ENCODE peak calls at places on chromosome 6, in eight cellular contexts. One of them, this sample, is unnamed.

GRCh38 chr6:119716668-119717270 is 367.2 kb upstream of the MAN1A1 start:
- DNase-seq in COR-L47: no peak
- DNase-seq in GM06990: no peak
- DNase-seq in activated CD4-positive, alpha-beta T cell treated with anti-CD3 and anti-CD28 coated beads, Interleukin-2, amount 50 U/mL, for 4 hours: no peak
- DNase-seq in BJ: no peak
- DNase-seq in fibroblast of lung: no peak
- DNase-seq in upper lobe of right lung: no peak
- DNase-seq in iris pigment epithelial cell: no peak
- DNase-seq in this sample: no peak

GRCh38 chr6:92820531-92820930 is 598.8 kb downstream of the EPHA7 start:
- DNase-seq in upper lobe of right lung: no peak
- DNase-seq in BJ: no peak
- DNase-seq in iris pigment epithelial cell: no peak
- DNase-seq in GM06990: no peak
- DNase-seq in fibroblast of lung: no peak
- DNase-seq in COR-L47: no peak
- DNase-seq in activated CD4-positive, alpha-beta T cell treated with anti-CD3 and anti-CD28 coated beads, Interleukin-2, amount 50 U/mL, for 4 hours: no peak
- DNase-seq in this sample: no peak

GRCh38 chr6:158439255-158439654 is 120.6 kb upstream of the TMEM181 start:
- DNase-seq in activated CD4-positive, alpha-beta T cell treated with anti-CD3 and anti-CD28 coated beads, Interleukin-2, amount 50 U/mL, for 4 hours: no peak
- DNase-seq in GM06990: peak
- DNase-seq in COR-L47: no peak
- DNase-seq in BJ: no peak
- DNase-seq in upper lobe of right lung: no peak
- DNase-seq in fibroblast of lung: no peak
- DNase-seq in iris pigment epithelial cell: no peak
- DNase-seq in this sample: peak

GRCh38 chr6:113674075-113674474 is 183.1 kb upstream of the MARCKS start:
- DNase-seq in activated CD4-positive, alpha-beta T cell treated with anti-CD3 and anti-CD28 coated beads, Interleukin-2, amount 50 U/mL, for 4 hours: no peak
- DNase-seq in COR-L47: peak
- DNase-seq in BJ: no peak
- DNase-seq in iris pigment epithelial cell: no peak
- DNase-seq in fibroblast of lung: no peak
- DNase-seq in upper lobe of right lung: no peak
- DNase-seq in GM06990: no peak
- DNase-seq in this sample: no peak

GRCh38 chr6:42451595-42452170 is at the start of gene TRERF1:
- DNase-seq in fibroblast of lung: peak
- DNase-seq in activated CD4-positive, alpha-beta T cell treated with anti-CD3 and anti-CD28 coated beads, Interleukin-2, amount 50 U/mL, for 4 hours: peak
- DNase-seq in COR-L47: peak
- DNase-seq in iris pigment epithelial cell: peak
- DNase-seq in GM06990: peak
- DNase-seq in upper lobe of right lung: peak
- DNase-seq in BJ: no peak
- DNase-seq in this sample: peak

GRCh38 chr6:157946865-157947532 is 34.7 kb upstream of the SYNJ2 start:
- DNase-seq in upper lobe of right lung: no peak
- DNase-seq in COR-L47: peak
- DNase-seq in GM06990: no peak
- DNase-seq in activated CD4-positive, alpha-beta T cell treated with anti-CD3 and anti-CD28 coated beads, Interleukin-2, amount 50 U/mL, for 4 hours: no peak
- DNase-seq in BJ: no peak
- DNase-seq in iris pigment epithelial cell: peak
- DNase-seq in fibroblast of lung: no peak
- DNase-seq in this sample: peak

GRCh38 chr6:109073344-109074235 is 21.1 kb downstream of the SESN1 start:
- DNase-seq in fibroblast of lung: peak
- DNase-seq in iris pigment epithelial cell: peak
- DNase-seq in upper lobe of right lung: no peak
- DNase-seq in activated CD4-positive, alpha-beta T cell treated with anti-CD3 and anti-CD28 coated beads, Interleukin-2, amount 50 U/mL, for 4 hours: peak
- DNase-seq in GM06990: peak
- DNase-seq in BJ: no peak
- DNase-seq in COR-L47: peak
- DNase-seq in this sample: peak

GRCh38 chr6:39416728-39417127 is 94.2 kb upstream of the KCNK16 start:
- DNase-seq in fibroblast of lung: peak
- DNase-seq in upper lobe of right lung: no peak
- DNase-seq in BJ: peak
- DNase-seq in iris pigment epithelial cell: peak
- DNase-seq in GM06990: no peak
- DNase-seq in activated CD4-positive, alpha-beta T cell treated with anti-CD3 and anti-CD28 coated beads, Interleukin-2, amount 50 U/mL, for 4 hours: no peak
- DNase-seq in COR-L47: no peak
- DNase-seq in this sample: peak

GRCh38 chr6:131787079-131787478 is 20.7 kb upstream of the ENPP1 start:
- DNase-seq in activated CD4-positive, alpha-beta T cell treated with anti-CD3 and anti-CD28 coated beads, Interleukin-2, amount 50 U/mL, for 4 hours: no peak
- DNase-seq in COR-L47: no peak
- DNase-seq in iris pigment epithelial cell: peak
- DNase-seq in GM06990: no peak
- DNase-seq in BJ: no peak
- DNase-seq in fibroblast of lung: peak
- DNase-seq in upper lobe of right lung: no peak
- DNase-seq in this sample: no peak

GRCh38 chr6:168132531-168133184 is 53.6 kb upstream of the FRMD1 start:
- DNase-seq in fibroblast of lung: peak
- DNase-seq in activated CD4-positive, alpha-beta T cell treated with anti-CD3 and anti-CD28 coated beads, Interleukin-2, amount 50 U/mL, for 4 hours: no peak
- DNase-seq in BJ: peak
- DNase-seq in COR-L47: no peak
- DNase-seq in upper lobe of right lung: no peak
- DNase-seq in iris pigment epithelial cell: peak
- DNase-seq in GM06990: no peak
- DNase-seq in this sample: peak

GRCh38 chr6:53499094-53499493 is 45.8 kb downstream of the GCLC start:
- DNase-seq in iris pigment epithelial cell: no peak
- DNase-seq in upper lobe of right lung: no peak
- DNase-seq in BJ: no peak
- DNase-seq in COR-L47: no peak
- DNase-seq in activated CD4-positive, alpha-beta T cell treated with anti-CD3 and anti-CD28 coated beads, Interleukin-2, amount 50 U/mL, for 4 hours: no peak
- DNase-seq in GM06990: no peak
- DNase-seq in fibroblast of lung: no peak
- DNase-seq in this sample: no peak

GRCh38 chr6:43052842-43053544 is 658 bp downstream of the CUL7 start:
- DNase-seq in activated CD4-positive, alpha-beta T cell treated with anti-CD3 and anti-CD28 coated beads, Interleukin-2, amount 50 U/mL, for 4 hours: peak
- DNase-seq in fibroblast of lung: peak
- DNase-seq in GM06990: peak
- DNase-seq in BJ: no peak
- DNase-seq in COR-L47: no peak
- DNase-seq in iris pigment epithelial cell: peak
- DNase-seq in upper lobe of right lung: no peak
- DNase-seq in this sample: peak

GRCh38 chr6:87907521-87907920 is 140.1 kb upstream of the SPACA1 start:
- DNase-seq in upper lobe of right lung: no peak
- DNase-seq in iris pigment epithelial cell: peak
- DNase-seq in GM06990: no peak
- DNase-seq in activated CD4-positive, alpha-beta T cell treated with anti-CD3 and anti-CD28 coated beads, Interleukin-2, amount 50 U/mL, for 4 hours: no peak
- DNase-seq in COR-L47: no peak
- DNase-seq in BJ: peak
- DNase-seq in fibroblast of lung: peak
- DNase-seq in this sample: no peak

GRCh38 chr6:47661960-47662359 is 36.4 kb upstream of the ADGRF4 start:
- DNase-seq in upper lobe of right lung: no peak
- DNase-seq in fibroblast of lung: no peak
- DNase-seq in COR-L47: no peak
- DNase-seq in BJ: no peak
- DNase-seq in iris pigment epithelial cell: no peak
- DNase-seq in activated CD4-positive, alpha-beta T cell treated with anti-CD3 and anti-CD28 coated beads, Interleukin-2, amount 50 U/mL, for 4 hours: no peak
- DNase-seq in GM06990: no peak
- DNase-seq in this sample: no peak

GRCh38 chr6:46217671-46218131 is 46.9 kb upstream of the ENPP5 start:
- DNase-seq in iris pigment epithelial cell: no peak
- DNase-seq in BJ: no peak
- DNase-seq in fibroblast of lung: no peak
- DNase-seq in upper lobe of right lung: no peak
- DNase-seq in GM06990: peak
- DNase-seq in COR-L47: no peak
- DNase-seq in activated CD4-positive, alpha-beta T cell treated with anti-CD3 and anti-CD28 coated beads, Interleukin-2, amount 50 U/mL, for 4 hours: no peak
- DNase-seq in this sample: peak

GRCh38 chr6:29301401-29301800 is at the start of gene OR14J1:
- DNase-seq in GM06990: no peak
- DNase-seq in activated CD4-positive, alpha-beta T cell treated with anti-CD3 and anti-CD28 coated beads, Interleukin-2, amount 50 U/mL, for 4 hours: no peak
- DNase-seq in upper lobe of right lung: no peak
- DNase-seq in BJ: no peak
- DNase-seq in iris pigment epithelial cell: no peak
- DNase-seq in fibroblast of lung: no peak
- DNase-seq in COR-L47: no peak
- DNase-seq in this sample: no peak

GRCh38 chr6:15200087-15200486 is 45.8 kb upstream of the JARID2 start:
- DNase-seq in BJ: no peak
- DNase-seq in GM06990: no peak
- DNase-seq in fibroblast of lung: no peak
- DNase-seq in upper lobe of right lung: no peak
- DNase-seq in iris pigment epithelial cell: no peak
- DNase-seq in COR-L47: no peak
- DNase-seq in activated CD4-positive, alpha-beta T cell treated with anti-CD3 and anti-CD28 coated beads, Interleukin-2, amount 50 U/mL, for 4 hours: no peak
- DNase-seq in this sample: no peak

GRCh38 chr6:124742971-124743370 is 219.3 kb upstream of the RNF217 start:
- DNase-seq in iris pigment epithelial cell: peak
- DNase-seq in fibroblast of lung: peak
- DNase-seq in GM06990: no peak
- DNase-seq in COR-L47: no peak
- DNase-seq in BJ: no peak
- DNase-seq in activated CD4-positive, alpha-beta T cell treated with anti-CD3 and anti-CD28 coated beads, Interleukin-2, amount 50 U/mL, for 4 hours: no peak
- DNase-seq in upper lobe of right lung: no peak
- DNase-seq in this sample: no peak

GRCh38 chr6:166005846-166006592 is 161.6 kb downstream of the TBXT start:
- DNase-seq in iris pigment epithelial cell: peak
- DNase-seq in BJ: no peak
- DNase-seq in upper lobe of right lung: no peak
- DNase-seq in fibroblast of lung: peak
- DNase-seq in COR-L47: no peak
- DNase-seq in activated CD4-positive, alpha-beta T cell treated with anti-CD3 and anti-CD28 coated beads, Interleukin-2, amount 50 U/mL, for 4 hours: no peak
- DNase-seq in GM06990: no peak
- DNase-seq in this sample: peak

GRCh38 chr6:6746970-6747338 is 158.4 kb downstream of the LY86 start:
- DNase-seq in COR-L47: no peak
- DNase-seq in activated CD4-positive, alpha-beta T cell treated with anti-CD3 and anti-CD28 coated beads, Interleukin-2, amount 50 U/mL, for 4 hours: no peak
- DNase-seq in BJ: no peak
- DNase-seq in GM06990: no peak
- DNase-seq in iris pigment epithelial cell: no peak
- DNase-seq in upper lobe of right lung: no peak
- DNase-seq in fibroblast of lung: no peak
- DNase-seq in this sample: no peak

GRCh38 chr6:3825331-3825831 is 23.8 kb upstream of the FAM50B start:
- DNase-seq in BJ: no peak
- DNase-seq in GM06990: no peak
- DNase-seq in COR-L47: no peak
- DNase-seq in iris pigment epithelial cell: peak
- DNase-seq in fibroblast of lung: peak
- DNase-seq in upper lobe of right lung: peak
- DNase-seq in activated CD4-positive, alpha-beta T cell treated with anti-CD3 and anti-CD28 coated beads, Interleukin-2, amount 50 U/mL, for 4 hours: no peak
- DNase-seq in this sample: peak

GRCh38 chr6:143707702-143708101 is 29.9 kb downstream of the PHACTR2 start:
- DNase-seq in COR-L47: no peak
- DNase-seq in upper lobe of right lung: no peak
- DNase-seq in BJ: no peak
- DNase-seq in activated CD4-positive, alpha-beta T cell treated with anti-CD3 and anti-CD28 coated beads, Interleukin-2, amount 50 U/mL, for 4 hours: no peak
- DNase-seq in iris pigment epithelial cell: no peak
- DNase-seq in fibroblast of lung: no peak
- DNase-seq in GM06990: no peak
- DNase-seq in this sample: no peak

GRCh38 chr6:39999006-39999867 is 65.0 kb upstream of the MOCS1 start:
- DNase-seq in GM06990: no peak
- DNase-seq in iris pigment epithelial cell: no peak
- DNase-seq in COR-L47: no peak
- DNase-seq in fibroblast of lung: no peak
- DNase-seq in upper lobe of right lung: no peak
- DNase-seq in BJ: no peak
- DNase-seq in activated CD4-positive, alpha-beta T cell treated with anti-CD3 and anti-CD28 coated beads, Interleukin-2, amount 50 U/mL, for 4 hours: no peak
- DNase-seq in this sample: no peak

GRCh38 chr6:13355043-13355945 is 27.0 kb upstream of the TBC1D7 start:
- DNase-seq in BJ: peak
- DNase-seq in upper lobe of right lung: no peak
- DNase-seq in fibroblast of lung: peak
- DNase-seq in COR-L47: no peak
- DNase-seq in activated CD4-positive, alpha-beta T cell treated with anti-CD3 and anti-CD28 coated beads, Interleukin-2, amount 50 U/mL, for 4 hours: no peak
- DNase-seq in GM06990: peak
- DNase-seq in iris pigment epithelial cell: peak
- DNase-seq in this sample: peak

GRCh38 chr6:32371204-32371603 is 499 bp downstream of the TSBP1 start:
- DNase-seq in COR-L47: no peak
- DNase-seq in upper lobe of right lung: no peak
- DNase-seq in fibroblast of lung: peak
- DNase-seq in activated CD4-positive, alpha-beta T cell treated with anti-CD3 and anti-CD28 coated beads, Interleukin-2, amount 50 U/mL, for 4 hours: no peak
- DNase-seq in iris pigment epithelial cell: peak
- DNase-seq in GM06990: no peak
- DNase-seq in BJ: no peak
- DNase-seq in this sample: peak

GRCh38 chr6:154509421-154510143 is 903 bp downstream of the CNKSR3 start:
- DNase-seq in upper lobe of right lung: peak
- DNase-seq in BJ: no peak
- DNase-seq in activated CD4-positive, alpha-beta T cell treated with anti-CD3 and anti-CD28 coated beads, Interleukin-2, amount 50 U/mL, for 4 hours: no peak
- DNase-seq in COR-L47: no peak
- DNase-seq in fibroblast of lung: peak
- DNase-seq in GM06990: peak
- DNase-seq in iris pigment epithelial cell: peak
- DNase-seq in this sample: peak

GRCh38 chr6:145643760-145644159 is 91.6 kb downstream of the EPM2A start:
- DNase-seq in iris pigment epithelial cell: peak
- DNase-seq in activated CD4-positive, alpha-beta T cell treated with anti-CD3 and anti-CD28 coated beads, Interleukin-2, amount 50 U/mL, for 4 hours: no peak
- DNase-seq in GM06990: no peak
- DNase-seq in COR-L47: no peak
- DNase-seq in upper lobe of right lung: no peak
- DNase-seq in BJ: no peak
- DNase-seq in fibroblast of lung: peak
- DNase-seq in this sample: no peak

GRCh38 chr6:112691289-112691688 is 344.2 kb downstream of the RFPL4B start:
- DNase-seq in activated CD4-positive, alpha-beta T cell treated with anti-CD3 and anti-CD28 coated beads, Interleukin-2, amount 50 U/mL, for 4 hours: no peak
- DNase-seq in iris pigment epithelial cell: peak
- DNase-seq in BJ: peak
- DNase-seq in upper lobe of right lung: no peak
- DNase-seq in GM06990: no peak
- DNase-seq in fibroblast of lung: peak
- DNase-seq in COR-L47: no peak
- DNase-seq in this sample: no peak

GRCh38 chr6:474454-475185 is 83.1 kb downstream of the IRF4 start:
- DNase-seq in COR-L47: no peak
- DNase-seq in iris pigment epithelial cell: peak
- DNase-seq in GM06990: peak
- DNase-seq in activated CD4-positive, alpha-beta T cell treated with anti-CD3 and anti-CD28 coated beads, Interleukin-2, amount 50 U/mL, for 4 hours: peak
- DNase-seq in upper lobe of right lung: no peak
- DNase-seq in fibroblast of lung: no peak
- DNase-seq in BJ: no peak
- DNase-seq in this sample: no peak

GRCh38 chr6:16136086-16136485 is 7.2 kb downstream of the MYLIP start:
- DNase-seq in fibroblast of lung: no peak
- DNase-seq in GM06990: no peak
- DNase-seq in BJ: no peak
- DNase-seq in COR-L47: no peak
- DNase-seq in upper lobe of right lung: no peak
- DNase-seq in activated CD4-positive, alpha-beta T cell treated with anti-CD3 and anti-CD28 coated beads, Interleukin-2, amount 50 U/mL, for 4 hours: peak
- DNase-seq in iris pigment epithelial cell: no peak
- DNase-seq in this sample: no peak

GRCh38 chr6:168133186-168133585 is 54.2 kb upstream of the FRMD1 start:
- DNase-seq in fibroblast of lung: peak
- DNase-seq in BJ: peak
- DNase-seq in activated CD4-positive, alpha-beta T cell treated with anti-CD3 and anti-CD28 coated beads, Interleukin-2, amount 50 U/mL, for 4 hours: no peak
- DNase-seq in iris pigment epithelial cell: peak
- DNase-seq in GM06990: no peak
- DNase-seq in COR-L47: no peak
- DNase-seq in upper lobe of right lung: no peak
- DNase-seq in this sample: no peak

GRCh38 chr6:77124604-77125003 is 338.7 kb downstream of the HTR1B start:
- DNase-seq in activated CD4-positive, alpha-beta T cell treated with anti-CD3 and anti-CD28 coated beads, Interleukin-2, amount 50 U/mL, for 4 hours: no peak
- DNase-seq in COR-L47: no peak
- DNase-seq in fibroblast of lung: peak
- DNase-seq in BJ: no peak
- DNase-seq in GM06990: no peak
- DNase-seq in iris pigment epithelial cell: peak
- DNase-seq in upper lobe of right lung: no peak
- DNase-seq in this sample: peak